ENCODE peak calls at places on chromosomes 16 and 17, in nine cellular contexts. One of them, this sample, is unnamed.

GRCh38 chr17:51435641-51436091 is 175.3 kb downstream of the UTP18 start:
- DNase-seq in pancreas: peak
- DNase-seq in mesothelial cell of epicardium: no peak
- DNase-seq in amniotic stem cell: no peak
- DNase-seq in stimulated activated CD8-positive, alpha-beta memory T cell treated with anti-CD3 and anti-CD28 coated beads, Interleukin-12 subunit alpha, Interleukin-12 subunit beta, amount 100 ng/mL, for 1 hour: no peak
- DNase-seq in RWPE1: peak
- DNase-seq in GM06990: no peak
- DNase-seq in activated CD8-positive, alpha-beta memory T cell treated with anti-CD3 and anti-CD28 coated beads for 48 hours: no peak
- DNase-seq in MG63: peak
- DNase-seq in this sample: peak

GRCh38 chr16:49530396-49530795 is 156.8 kb downstream of the C16orf78 start:
- DNase-seq in amniotic stem cell: no peak
- DNase-seq in RWPE1: no peak
- DNase-seq in pancreas: no peak
- DNase-seq in MG63: no peak
- DNase-seq in mesothelial cell of epicardium: no peak
- DNase-seq in stimulated activated CD8-positive, alpha-beta memory T cell treated with anti-CD3 and anti-CD28 coated beads, Interleukin-12 subunit alpha, Interleukin-12 subunit beta, amount 100 ng/mL, for 1 hour: no peak
- DNase-seq in GM06990: no peak
- DNase-seq in activated CD8-positive, alpha-beta memory T cell treated with anti-CD3 and anti-CD28 coated beads for 48 hours: no peak
- DNase-seq in this sample: no peak

GRCh38 chr16:66275795-66276428 is 90.6 kb upstream of the CDH5 start:
- DNase-seq in MG63: peak
- DNase-seq in mesothelial cell of epicardium: no peak
- DNase-seq in stimulated activated CD8-positive, alpha-beta memory T cell treated with anti-CD3 and anti-CD28 coated beads, Interleukin-12 subunit alpha, Interleukin-12 subunit beta, amount 100 ng/mL, for 1 hour: no peak
- DNase-seq in RWPE1: peak
- DNase-seq in activated CD8-positive, alpha-beta memory T cell treated with anti-CD3 and anti-CD28 coated beads for 48 hours: no peak
- DNase-seq in amniotic stem cell: peak
- DNase-seq in pancreas: no peak
- DNase-seq in GM06990: no peak
- DNase-seq in this sample: peak

GRCh38 chr16:65318138-65318537 is 196.3 kb upstream of the CDH11 start:
- DNase-seq in pancreas: no peak
- DNase-seq in MG63: no peak
- DNase-seq in RWPE1: no peak
- DNase-seq in GM06990: no peak
- DNase-seq in mesothelial cell of epicardium: no peak
- DNase-seq in stimulated activated CD8-positive, alpha-beta memory T cell treated with anti-CD3 and anti-CD28 coated beads, Interleukin-12 subunit alpha, Interleukin-12 subunit beta, amount 100 ng/mL, for 1 hour: no peak
- DNase-seq in activated CD8-positive, alpha-beta memory T cell treated with anti-CD3 and anti-CD28 coated beads for 48 hours: no peak
- DNase-seq in amniotic stem cell: no peak
- DNase-seq in this sample: no peak

GRCh38 chr17:14904406-14904805 is 360.7 kb downstream of the PMP22 start:
- DNase-seq in pancreas: no peak
- DNase-seq in activated CD8-positive, alpha-beta memory T cell treated with anti-CD3 and anti-CD28 coated beads for 48 hours: no peak
- DNase-seq in stimulated activated CD8-positive, alpha-beta memory T cell treated with anti-CD3 and anti-CD28 coated beads, Interleukin-12 subunit alpha, Interleukin-12 subunit beta, amount 100 ng/mL, for 1 hour: no peak
- DNase-seq in GM06990: no peak
- DNase-seq in RWPE1: no peak
- DNase-seq in mesothelial cell of epicardium: no peak
- DNase-seq in MG63: no peak
- DNase-seq in amniotic stem cell: no peak
- DNase-seq in this sample: no peak

GRCh38 chr16:53093162-53093744 is 38.5 kb downstream of the CHD9 start:
- DNase-seq in amniotic stem cell: no peak
- DNase-seq in GM06990: no peak
- DNase-seq in stimulated activated CD8-positive, alpha-beta memory T cell treated with anti-CD3 and anti-CD28 coated beads, Interleukin-12 subunit alpha, Interleukin-12 subunit beta, amount 100 ng/mL, for 1 hour: no peak
- DNase-seq in activated CD8-positive, alpha-beta memory T cell treated with anti-CD3 and anti-CD28 coated beads for 48 hours: no peak
- DNase-seq in MG63: no peak
- DNase-seq in pancreas: no peak
- DNase-seq in mesothelial cell of epicardium: no peak
- DNase-seq in RWPE1: no peak
- DNase-seq in this sample: no peak

GRCh38 chr17:17606416-17607000 is 15.0 kb upstream of the PEMT start:
- DNase-seq in pancreas: no peak
- DNase-seq in stimulated activated CD8-positive, alpha-beta memory T cell treated with anti-CD3 and anti-CD28 coated beads, Interleukin-12 subunit alpha, Interleukin-12 subunit beta, amount 100 ng/mL, for 1 hour: no peak
- DNase-seq in GM06990: no peak
- DNase-seq in RWPE1: no peak
- DNase-seq in mesothelial cell of epicardium: no peak
- DNase-seq in activated CD8-positive, alpha-beta memory T cell treated with anti-CD3 and anti-CD28 coated beads for 48 hours: no peak
- DNase-seq in amniotic stem cell: no peak
- DNase-seq in MG63: no peak
- DNase-seq in this sample: no peak

GRCh38 chr17:61597606-61598005 is 6.6 kb upstream of the NACA2 start:
- DNase-seq in amniotic stem cell: no peak
- DNase-seq in stimulated activated CD8-positive, alpha-beta memory T cell treated with anti-CD3 and anti-CD28 coated beads, Interleukin-12 subunit alpha, Interleukin-12 subunit beta, amount 100 ng/mL, for 1 hour: no peak
- DNase-seq in MG63: no peak
- DNase-seq in RWPE1: no peak
- DNase-seq in activated CD8-positive, alpha-beta memory T cell treated with anti-CD3 and anti-CD28 coated beads for 48 hours: no peak
- DNase-seq in mesothelial cell of epicardium: no peak
- DNase-seq in pancreas: no peak
- DNase-seq in GM06990: no peak
- DNase-seq in this sample: no peak

GRCh38 chr16:69040144-69040909 is 65.1 kb upstream of the HAS3 start:
- DNase-seq in RWPE1: peak
- DNase-seq in GM06990: no peak
- DNase-seq in stimulated activated CD8-positive, alpha-beta memory T cell treated with anti-CD3 and anti-CD28 coated beads, Interleukin-12 subunit alpha, Interleukin-12 subunit beta, amount 100 ng/mL, for 1 hour: no peak
- DNase-seq in MG63: no peak
- DNase-seq in activated CD8-positive, alpha-beta memory T cell treated with anti-CD3 and anti-CD28 coated beads for 48 hours: no peak
- DNase-seq in amniotic stem cell: no peak
- DNase-seq in mesothelial cell of epicardium: no peak
- DNase-seq in pancreas: no peak
- DNase-seq in this sample: no peak

GRCh38 chr16:11205754-11206459 is 50.1 kb downstream of the SOCS1 start:
- DNase-seq in MG63: peak
- DNase-seq in mesothelial cell of epicardium: no peak
- DNase-seq in amniotic stem cell: no peak
- DNase-seq in pancreas: no peak
- DNase-seq in activated CD8-positive, alpha-beta memory T cell treated with anti-CD3 and anti-CD28 coated beads for 48 hours: no peak
- DNase-seq in RWPE1: no peak
- DNase-seq in GM06990: peak
- DNase-seq in stimulated activated CD8-positive, alpha-beta memory T cell treated with anti-CD3 and anti-CD28 coated beads, Interleukin-12 subunit alpha, Interleukin-12 subunit beta, amount 100 ng/mL, for 1 hour: no peak
- DNase-seq in this sample: peak

GRCh38 chr17:76331083-76331482 is 22.6 kb downstream of the PRPSAP1 start:
- DNase-seq in MG63: no peak
- DNase-seq in stimulated activated CD8-positive, alpha-beta memory T cell treated with anti-CD3 and anti-CD28 coated beads, Interleukin-12 subunit alpha, Interleukin-12 subunit beta, amount 100 ng/mL, for 1 hour: no peak
- DNase-seq in activated CD8-positive, alpha-beta memory T cell treated with anti-CD3 and anti-CD28 coated beads for 48 hours: no peak
- DNase-seq in mesothelial cell of epicardium: no peak
- DNase-seq in pancreas: no peak
- DNase-seq in RWPE1: no peak
- DNase-seq in GM06990: no peak
- DNase-seq in amniotic stem cell: no peak
- DNase-seq in this sample: no peak

GRCh38 chr16:75762746-75763145 is 36.5 kb upstream of the CPHXL start:
- DNase-seq in stimulated activated CD8-positive, alpha-beta memory T cell treated with anti-CD3 and anti-CD28 coated beads, Interleukin-12 subunit alpha, Interleukin-12 subunit beta, amount 100 ng/mL, for 1 hour: no peak
- DNase-seq in amniotic stem cell: no peak
- DNase-seq in GM06990: no peak
- DNase-seq in mesothelial cell of epicardium: no peak
- DNase-seq in RWPE1: no peak
- DNase-seq in pancreas: no peak
- DNase-seq in activated CD8-positive, alpha-beta memory T cell treated with anti-CD3 and anti-CD28 coated beads for 48 hours: no peak
- DNase-seq in MG63: no peak
- DNase-seq in this sample: no peak

GRCh38 chr17:63838586-63839184 is 3.8 kb downstream of the SMARCD2 start:
- DNase-seq in RWPE1: peak
- DNase-seq in amniotic stem cell: no peak
- DNase-seq in MG63: peak
- DNase-seq in pancreas: peak
- DNase-seq in GM06990: no peak
- DNase-seq in stimulated activated CD8-positive, alpha-beta memory T cell treated with anti-CD3 and anti-CD28 coated beads, Interleukin-12 subunit alpha, Interleukin-12 subunit beta, amount 100 ng/mL, for 1 hour: no peak
- DNase-seq in mesothelial cell of epicardium: no peak
- DNase-seq in activated CD8-positive, alpha-beta memory T cell treated with anti-CD3 and anti-CD28 coated beads for 48 hours: no peak
- DNase-seq in this sample: no peak

GRCh38 chr16:82294874-82295273 is 124.8 kb upstream of the MPHOSPH6 start:
- DNase-seq in mesothelial cell of epicardium: no peak
- DNase-seq in pancreas: no peak
- DNase-seq in RWPE1: no peak
- DNase-seq in activated CD8-positive, alpha-beta memory T cell treated with anti-CD3 and anti-CD28 coated beads for 48 hours: no peak
- DNase-seq in GM06990: no peak
- DNase-seq in amniotic stem cell: no peak
- DNase-seq in stimulated activated CD8-positive, alpha-beta memory T cell treated with anti-CD3 and anti-CD28 coated beads, Interleukin-12 subunit alpha, Interleukin-12 subunit beta, amount 100 ng/mL, for 1 hour: no peak
- DNase-seq in MG63: no peak
- DNase-seq in this sample: no peak

GRCh38 chr16:5252800-5253199 is 155.2 kb upstream of the EEF2KMT start:
- DNase-seq in activated CD8-positive, alpha-beta memory T cell treated with anti-CD3 and anti-CD28 coated beads for 48 hours: no peak
- DNase-seq in RWPE1: no peak
- DNase-seq in MG63: no peak
- DNase-seq in mesothelial cell of epicardium: no peak
- DNase-seq in stimulated activated CD8-positive, alpha-beta memory T cell treated with anti-CD3 and anti-CD28 coated beads, Interleukin-12 subunit alpha, Interleukin-12 subunit beta, amount 100 ng/mL, for 1 hour: no peak
- DNase-seq in pancreas: no peak
- DNase-seq in amniotic stem cell: no peak
- DNase-seq in GM06990: no peak
- DNase-seq in this sample: no peak

This sample was measured in GM20000.